ENCODE peak calls at places on chromosomes 12 and 14, in five cellular contexts. B is GM12878, I is HepG2, A is HCT116, O is K562. T is an unnamed sample.

GRCh38 chr12:88153959-88154358 is 11.9 kb downstream of the TMTC3 start:
- DNase-seq in I (peak), O (no peak), A (peak), B (no peak), T (peak)

GRCh38 chr12:69405466-69405865 is 45.9 kb downstream of the YEATS4 start:
- DNase-seq in A (peak), O (no peak), I (peak), B (no peak), T (no peak)

GRCh38 chr14:59463773-59464650 is 1.2 kb downstream of the GPR135 start:
- DNase-seq in A (no peak), B (no peak), O (no peak), I (no peak), T (peak)

GRCh38 chr12:129064201-129064881 is 211.1 kb downstream of the GLT1D1 start:
- DNase-seq in I (no peak), O (no peak), B (no peak), A (no peak), T (no peak)

GRCh38 chr12:27104546-27104945 is 22.2 kb upstream of the C12orf71 start:
- DNase-seq in B (no peak), I (no peak), O (no peak), A (no peak), T (no peak)

GRCh38 chr12:76144253-76144564 is 59.7 kb upstream of the NAP1L1 start:
- DNase-seq in B (no peak), O (no peak), A (no peak), I (no peak), T (peak)

GRCh38 chr12:80837342-80837978 is 100.3 kb downstream of the LIN7A start:
- DNase-seq in I (peak), A (peak), O (no peak), B (no peak), T (peak)

GRCh38 chr14:33229269-33229924 is 290.7 kb downstream of the NPAS3 start:
- DNase-seq in O (no peak), B (no peak), A (no peak), I (no peak), T (peak)

GRCh38 chr14:48251290-48251689 is 575.9 kb upstream of the MDGA2 start:
- DNase-seq in A (no peak), B (no peak), O (no peak), I (no peak), T (no peak)

GRCh38 chr14:70884595-70885342 is 22.5 kb upstream of the PCNX1 start:
- DNase-seq in B (no peak), A (no peak), I (no peak), O (peak), T (no peak)

GRCh38 chr12:111194703-111195051 is 174.2 kb downstream of the PHETA1 start:
- DNase-seq in B (no peak), A (no peak), O (no peak), I (no peak), T (no peak)

GRCh38 chr12:12798480-12798879 is 13.0 kb downstream of the APOLD1 start:
- DNase-seq in B (no peak), I (no peak), O (no peak), A (no peak), T (no peak)

GRCh38 chr12:21330682-21331253 is 3.9 kb downstream of the SLCO1A2 start:
- DNase-seq in A (peak), O (no peak), I (no peak), B (no peak), T (no peak)

GRCh38 chr12:88251798-88252197 is 109.7 kb downstream of the TMTC3 start:
- DNase-seq in I (no peak), A (no peak), O (no peak), B (no peak), T (no peak)

GRCh38 chr14:90056821-90057220 is 5.0 kb upstream of the KCNK13 start:
- DNase-seq in O (no peak), A (no peak), I (no peak), B (no peak), T (no peak)

GRCh38 chr12:42560977-42561376 is 28.6 kb downstream of the PRICKLE1 start:
- DNase-seq in O (no peak), B (no peak), A (no peak), I (no peak), T (no peak)

GRCh38 chr12:51591020-51591901 is at the start of gene SCN8A:
- DNase-seq in B (no peak), A (peak), O (peak), I (no peak), T (peak)

GRCh38 chr12:119061208-119061796 is 80.0 kb downstream of the SRRM4 start:
- DNase-seq in A (no peak), B (no peak), I (peak), O (peak), T (no peak)

GRCh38 chr12:97396989-97397388 is 65.6 kb upstream of the RMST start:
- DNase-seq in A (no peak), O (no peak), I (no peak), B (no peak), T (no peak)

GRCh38 chr12:66107451-66107915 is 23.1 kb downstream of the LLPH start:
- DNase-seq in O (peak), I (peak), A (peak), B (peak), T (peak)

GRCh38 chr14:25007832-25008231 is 42.1 kb downstream of the STXBP6 start:
- DNase-seq in B (no peak), I (no peak), O (no peak), A (no peak), T (no peak)

GRCh38 chr14:99676657-99677056 is 7.4 kb upstream of the CYP46A1 start:
- DNase-seq in B (no peak), A (no peak), O (no peak), I (no peak), T (no peak)

GRCh38 chr12:101845312-101845711 is 14.6 kb upstream of the GNPTAB start:
- DNase-seq in B (no peak), I (no peak), A (no peak), O (no peak), T (no peak)
- TF ChIP-seq ZBTB33 in B (no peak), I (no peak), A (no peak), O (no peak), T (no peak)

GRCh38 chr12:123937707-123938600 is 34.7 kb downstream of the CCDC92 start:
- DNase-seq in O (no peak), A (no peak), I (no peak), B (no peak), T (no peak)

GRCh38 chr12:123936471-123936870 is 36.2 kb downstream of the CCDC92 start:
- DNase-seq in B (no peak), A (no peak), I (no peak), O (no peak), T (no peak)

GRCh38 chr12:123938679-123939480 is 33.8 kb downstream of the CCDC92 start:
- DNase-seq in I (no peak), O (peak), B (no peak), A (no peak), T (peak)

GRCh38 chr12:123935956-123936355 is 36.7 kb downstream of the CCDC92 start:
- DNase-seq in B (no peak), I (no peak), A (no peak), O (no peak), T (no peak)

GRCh38 chr12:123936956-123937706 is 35.5 kb downstream of the CCDC92 start:
- DNase-seq in B (no peak), A (no peak), I (no peak), O (no peak), T (no peak)
- TF ChIP-seq ZBTB33 in B (no peak), A (no peak), I (no peak), O (no peak), T (no peak)

GRCh38 chr14:54570651-54571415 is 3.9 kb downstream of the SAMD4A start:
- DNase-seq in I (no peak), B (no peak), A (no peak), O (no peak), T (no peak)

GRCh38 chr14:54567224-54567633 is 301 bp downstream of the SAMD4A start:
- DNase-seq in A (no peak), I (no peak), O (no peak), B (no peak), T (peak)

GRCh38 chr14:54567634-54568561 is 970 bp downstream of the SAMD4A start:
- DNase-seq in O (peak), A (no peak), B (no peak), I (peak), T (peak)

GRCh38 chr14:54570047-54570446 is 3.1 kb downstream of the SAMD4A start:
- DNase-seq in I (no peak), B (no peak), A (no peak), O (no peak), T (no peak)

GRCh38 chr14:54568821-54569591 is 2.1 kb downstream of the SAMD4A start:
- DNase-seq in B (no peak), A (no peak), O (no peak), I (peak), T (no peak)
- TF ChIP-seq ZBTB33 in B (no peak), A (no peak), O (no peak), I (no peak), T (no peak)

DNA sequence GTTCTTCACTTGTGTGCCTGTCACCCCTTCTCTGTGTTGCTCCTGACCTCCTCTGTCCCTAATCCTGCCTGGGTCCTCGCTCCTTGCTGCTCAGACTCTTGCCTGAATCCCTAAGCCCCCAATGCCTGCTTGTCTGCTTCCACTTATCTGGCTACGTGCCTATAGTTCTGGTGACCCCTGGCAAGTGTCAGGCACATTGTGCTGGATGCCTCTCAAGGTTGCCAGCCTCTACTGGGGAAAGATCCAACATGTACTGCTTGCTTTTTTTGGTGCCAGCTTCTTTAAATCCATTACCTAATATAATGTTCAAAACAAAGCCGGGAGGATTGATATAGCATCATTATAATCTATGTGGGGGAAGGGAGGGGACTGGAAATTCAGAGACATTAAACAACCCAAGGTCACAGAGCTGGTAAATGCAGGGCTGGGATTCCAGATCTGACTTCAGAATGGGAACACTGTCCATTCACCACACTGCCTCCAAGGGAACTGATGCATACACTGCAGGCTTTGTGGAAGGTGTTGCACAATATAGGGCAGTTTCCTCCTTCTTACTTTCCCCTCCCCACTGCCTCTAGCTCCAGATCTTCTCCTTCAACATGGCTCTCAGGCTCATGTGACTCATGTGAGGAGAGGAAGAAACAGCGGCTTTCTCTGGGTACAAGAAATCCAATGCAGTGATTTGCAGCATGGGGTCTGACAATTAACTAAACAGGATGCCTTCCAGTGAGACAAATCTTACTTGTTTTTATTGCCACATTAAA is 447.8 kb upstream of the CCDC196 start:
- DNase-seq in O (no peak), B (no peak), I (peak), A (no peak), T (no peak)
- TF ChIP-seq ZBTB33 in O (no peak), B (no peak), I (no peak), A (no peak), T (no peak)

GRCh38 chr14:64815257-64815656 is 64.5 kb downstream of the SPTB start:
- DNase-seq in B (no peak), I (no peak), O (no peak), A (no peak), T (no peak)

GRCh38 chr14:64816221-64816783 is 63.4 kb downstream of the SPTB start:
- DNase-seq in I (no peak), B (no peak), A (no peak), O (no peak), T (no peak)

GRCh38 chr14:64811676-64812075 is 68.0 kb downstream of the SPTB start:
- DNase-seq in B (no peak), A (no peak), I (no peak), O (no peak), T (no peak)

GRCh38 chr14:64808449-64808848 is 71.3 kb downstream of the SPTB start:
- DNase-seq in B (no peak), O (no peak), A (no peak), I (no peak), T (no peak)

DNA sequence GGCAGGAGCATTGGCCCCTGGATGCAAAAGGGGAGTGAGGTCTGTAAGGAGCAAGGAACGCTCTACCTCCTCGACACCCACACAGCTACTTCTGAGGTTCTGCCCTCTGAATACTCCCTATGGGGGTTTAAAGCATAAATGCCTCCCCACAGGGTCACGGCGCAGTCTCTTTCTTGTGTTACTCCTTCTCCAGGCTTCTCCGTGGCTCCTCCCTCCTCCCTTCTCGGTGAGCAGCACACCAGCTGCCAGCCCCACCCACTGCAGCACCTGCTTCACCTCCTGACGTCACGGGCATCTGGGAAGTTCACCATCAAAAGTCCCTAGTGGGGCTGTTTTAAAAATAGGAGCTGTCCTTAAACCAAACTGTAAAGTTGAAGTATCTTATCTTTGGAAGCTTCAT is 67.3 kb downstream of the SPTB start:
- DNase-seq in O (peak), A (peak), B (no peak), I (no peak), T (no peak)
- TF ChIP-seq ZBTB33 in O (no peak), A (no peak), B (no peak), I (no peak), T (no peak)

GRCh38 chr14:68669101-68669500 is 123.8 kb downstream of the ZFP36L1 start:
- DNase-seq in B (no peak), O (no peak), I (no peak), A (no peak), T (no peak)

GRCh38 chr14:68667313-68667791 is 125.5 kb downstream of the ZFP36L1 start:
- DNase-seq in O (no peak), A (no peak), B (no peak), I (no peak), T (no peak)

GRCh38 chr14:68669644-68670343 is 123.1 kb downstream of the ZFP36L1 start:
- DNase-seq in I (no peak), B (no peak), O (no peak), A (no peak), T (no peak)

GRCh38 chr14:68668028-68668427 is 124.8 kb downstream of the ZFP36L1 start:
- DNase-seq in I (no peak), A (no peak), B (no peak), O (no peak), T (no peak)

GRCh38 chr14:68668531-68668930 is 124.3 kb downstream of the ZFP36L1 start:
- DNase-seq in A (no peak), I (no peak), O (no peak), B (no peak), T (no peak)
- TF ChIP-seq ZBTB33 in A (no peak), I (no peak), O (no peak), B (no peak), T (no peak)

GRCh38 chr14:82642425-82642824 is 1108.8 kb upstream of the SEL1L start:
- DNase-seq in I (no peak), B (no peak), O (peak), A (no peak), T (no peak)
- TF ChIP-seq ZBTB33 in I (no peak), B (no peak), O (no peak), A (no peak), T (no peak)

GRCh38 chr12:131735863-131736806 is 25.2 kb downstream of the SFSWAP start:
- DNase-seq in B (no peak), I (no peak), A (no peak), O (no peak), T (no peak)

GRCh38 chr12:131734336-131735152 is 23.7 kb downstream of the SFSWAP start:
- DNase-seq in B (no peak), I (no peak), A (no peak), O (no peak), T (no peak)

GRCh38 chr12:131735153-131735456 is 24.2 kb downstream of the SFSWAP start:
- DNase-seq in I (no peak), A (no peak), O (no peak), B (no peak), T (no peak)

GRCh38 chr12:131732996-131733615 is 22.2 kb downstream of the SFSWAP start:
- DNase-seq in O (no peak), I (no peak), B (no peak), A (no peak), T (no peak)

GRCh38 chr12:131733874-131734273 is 23.0 kb downstream of the SFSWAP start:
- DNase-seq in O (no peak), I (no peak), A (no peak), B (no peak), T (no peak)
- TF ChIP-seq ZBTB33 in O (no peak), I (no peak), A (no peak), B (no peak), T (no peak)

GRCh38 chr12:4272976-4273650 is 449 bp upstream of the CCND2 start:
- DNase-seq in A (no peak), I (no peak), O (no peak), B (no peak), T (no peak)
- TF ChIP-seq ZBTB33 in A (no peak), I (no peak), O (no peak), B (no peak), T (no peak)